ENCODE peak calls at places on chromosomes 7 and 10, in five cellular contexts. J is neural progenitor cell; B is nephron progenitor cell; F is CD4-positive, alpha-beta T cell; U is left cardiac atrium. Z is an unnamed sample.
A peak's percentile ranks its signal among the peaks of the same experiment; 100 is the strongest.

GRCh38 chr7:151626422-151627115 is 106.9 kb upstream of the RHEB start:
- DNase-seq in J (peak; percentile 74), B (peak; percentile 21), F (peak; percentile 9), U (peak; percentile 39), Z (peak; percentile 63)

GRCh38 chr7:142436601-142437000 is 178.7 kb upstream of the PRSS58 start:
- DNase-seq in J (no peak), B (no peak), F (no peak), U (no peak), Z (no peak)

GRCh38 chr7:31633454-31633853 is 53.6 kb upstream of the PPP1R17 start:
- DNase-seq in J (no peak), B (no peak), F (no peak), U (no peak), Z (no peak)

GRCh38 chr7:107122483-107122882 is 46.3 kb upstream of the HBP1 start:
- DNase-seq in J (no peak), B (no peak), F (no peak), U (no peak), Z (no peak)

GRCh38 chr7:117982071-117983055 is 109.1 kb upstream of the CTTNBP2 start:
- DNase-seq in J (no peak), B (no peak), F (no peak), U (no peak), Z (no peak)

GRCh38 chr7:154863766-154864530 is 139.0 kb downstream of the PAXIP1 start:
- DNase-seq in J (no peak), B (no peak), F (no peak), U (no peak), Z (peak; percentile 34)

GRCh38 chr7:33039257-33039904 is 23.2 kb downstream of the NT5C3A start:
- DNase-seq in J (no peak), B (no peak), F (no peak), U (no peak), Z (no peak)

GRCh38 chr10:71351628-71352319 is 32.7 kb downstream of the SLC29A3 start:
- DNase-seq in J (no peak), B (no peak), F (no peak), U (peak; percentile 51), Z (peak; percentile 18)

GRCh38 chr7:71787513-71787912 is 624.6 kb downstream of the CALN1 start:
- DNase-seq in J (peak; percentile 54), B (no peak), F (no peak), U (no peak), Z (peak; percentile 4)

GRCh38 chr7:76294344-76295024 is 8.0 kb upstream of the HSPB1 start:
- DNase-seq in J (peak; percentile 35), B (peak; percentile 79), F (no peak), U (peak; percentile 98), Z (peak; percentile 97)

GRCh38 chr10:102702742-102703141 is 11.5 kb downstream of the ARL3 start:
- DNase-seq in J (no peak), B (no peak), F (no peak), U (no peak), Z (no peak)

GRCh38 chr10:118832242-118832651 is 77.5 kb upstream of the CACUL1 start:
- DNase-seq in J (no peak), B (no peak), F (no peak), U (peak; percentile 78), Z (peak; percentile 57)

GRCh38 chr7:22885824-22886255 is 63.2 kb upstream of the TOMM7 start:
- DNase-seq in J (no peak), B (no peak), F (no peak), U (no peak), Z (no peak)

GRCh38 chr10:73647211-73647874 is 6.1 kb upstream of the MYOZ1 start:
- DNase-seq in J (peak; percentile 90), B (peak; percentile 67), F (no peak), U (peak; percentile 69), Z (peak; percentile 75)

GRCh38 chr10:44571701-44572100 is 186.8 kb upstream of the CXCL12 start:
- DNase-seq in J (no peak), B (no peak), F (no peak), U (no peak), Z (no peak)

GRCh38 chr7:139328375-139328774 is 12.8 kb upstream of the FMC1 start:
- DNase-seq in J (no peak), B (no peak), F (no peak), U (no peak), Z (no peak)

GRCh38 chr10:43026039-43026973 is 50.6 kb upstream of the RET start:
- DNase-seq in J (peak; percentile 54), B (peak; percentile 74), F (no peak), U (no peak), Z (no peak)

GRCh38 chr10:20954519-20954918 is 57.4 kb upstream of the NEBL start:
- DNase-seq in J (peak; percentile 89), B (peak; percentile 41), F (no peak), U (no peak), Z (no peak)

GRCh38 chr10:33193057-33193866 is 141.2 kb downstream of the NRP1 start:
- DNase-seq in J (peak; percentile 85), B (peak; percentile 64), F (peak; percentile 63), U (peak; percentile 88), Z (peak; percentile 26)

GRCh38 chr7:118844748-118845147 is 620.2 kb downstream of the ANKRD7 start:
- DNase-seq in J (no peak), B (no peak), F (no peak), U (no peak), Z (no peak)

GRCh38 chr10:92760609-92761008 is 70.9 kb downstream of the HHEX start:
- DNase-seq in J (no peak), B (no peak), F (no peak), U (no peak), Z (no peak)

GRCh38 chr10:50885097-50885859 is at the start of gene A1CF:
- DNase-seq in J (no peak), B (no peak), F (no peak), U (no peak), Z (no peak)

GRCh38 chr10:31838709-31839108 is 89.9 kb downstream of the ARHGAP12 start:
- DNase-seq in J (peak; percentile 8), B (no peak), F (no peak), U (no peak), Z (no peak)

GRCh38 chr10:61464461-61465215 is 11.5 kb upstream of the TMEM26 start:
- DNase-seq in J (no peak), B (no peak), F (no peak), U (no peak), Z (no peak)

GRCh38 chr7:105719395-105719794 is 138.1 kb upstream of the EFCAB10 start:
- DNase-seq in J (peak; percentile 6), B (peak; percentile 53), F (no peak), U (no peak), Z (no peak)

GRCh38 chr7:32470871-32471270 is 19.3 kb downstream of the LSM5 start:
- DNase-seq in J (no peak), B (no peak), F (no peak), U (no peak), Z (no peak)

GRCh38 chr7:80921130-80921529 is 2.3 kb upstream of the SEMA3C start:
- DNase-seq in J (no peak), B (no peak), F (no peak), U (no peak), Z (no peak)

GRCh38 chr7:50690541-50691011 is 92.1 kb downstream of the GRB10 start:
- DNase-seq in J (peak; percentile 58), B (no peak), F (no peak), U (no peak), Z (no peak)

GRCh38 chr10:69994262-69994661 is 58.4 kb upstream of the MACROH2A2 start:
- DNase-seq in J (peak; percentile 26), B (no peak), F (no peak), U (peak; percentile 24), Z (peak; percentile 50)